ENCODE peak calls at places on chromosomes 12 and 14, in eight cellular contexts. M is fibroblast of the aortic adventitia; I is activated effector memory CD4-positive, alpha-beta T cell treated with Interleukin-2 at 50 U/mL for 16 hours; B is left cardiac atrium; P is GM12865; S is MG63; X is AG20443; G is activated naive CD4-positive, alpha-beta T cell. W is an unnamed sample.

GRCh38 chr14:61355892-61356325 is 34.5 kb downstream of the PRKCH start:
- DNase-seq in M (peak; percentile 46), I (no peak), B (peak; percentile 75), P (no peak), S (peak; percentile 93), X (no peak), G (no peak), W (no peak)

GRCh38 chr12:58575281-58575680 is 345.0 kb downstream of the LRIG3 start:
- DNase-seq in M (peak; percentile 45), I (no peak), B (no peak), P (no peak), S (no peak), X (peak; percentile 78), G (no peak), W (no peak)

GRCh38 chr14:73758392-73759182 is 44.4 kb upstream of the PNMA1 start:
- DNase-seq in M (peak; percentile 51), I (peak; percentile 59), B (peak; percentile 70), P (peak; percentile 82), S (peak; percentile 66), X (peak; percentile 21), G (peak; percentile 46), W (peak; percentile 35)

GRCh38 chr14:75771614-75772013 is 110.6 kb downstream of the TTLL5 start:
- DNase-seq in M (no peak), I (no peak), B (no peak), P (no peak), S (no peak), X (no peak), G (no peak), W (no peak)

GRCh38 chr14:36161781-36162180 is 14.7 kb downstream of the PTCSC3 start:
- DNase-seq in M (no peak), I (no peak), B (no peak), P (no peak), S (peak; percentile 26), X (no peak), G (no peak), W (no peak)

GRCh38 chr14:97021571-97022171 is 224.5 kb downstream of the VRK1 start:
- DNase-seq in M (no peak), I (no peak), B (no peak), P (no peak), S (no peak), X (no peak), G (no peak), W (no peak)

GRCh38 chr12:12735301-12735700 is 18.1 kb downstream of the CDKN1B start:
- DNase-seq in M (peak; percentile 75), I (no peak), B (no peak), P (no peak), S (peak; percentile 85), X (no peak), G (no peak), W (no peak)

GRCh38 chr12:91055976-91056375 is 1.8 kb downstream of the KERA start:
- DNase-seq in M (no peak), I (no peak), B (no peak), P (no peak), S (no peak), X (no peak), G (no peak), W (no peak)

GRCh38 chr14:33676135-33676566 is 274.7 kb downstream of the EGLN3 start:
- DNase-seq in M (peak; percentile 56), I (no peak), B (peak; percentile 30), P (peak; percentile 22), S (peak; percentile 79), X (peak; percentile 40), G (no peak), W (no peak)

GRCh38 chr14:102821252-102821651 is 44.0 kb downstream of the TRAF3 start:
- DNase-seq in M (no peak), I (no peak), B (no peak), P (peak; percentile 65), S (no peak), X (no peak), G (no peak), W (no peak)

GRCh38 chr14:77026166-77026929 is 2.2 kb downstream of the IRF2BPL start:
- DNase-seq in M (peak; percentile 62), I (no peak), B (peak; percentile 48), P (no peak), S (no peak), X (peak; percentile 45), G (no peak), W (no peak)

GRCh38 chr14:64702493-64703392 is 1.5 kb upstream of the PLEKHG3 start:
- DNase-seq in M (no peak), I (no peak), B (no peak), P (no peak), S (no peak), X (no peak), G (no peak), W (no peak)

GRCh38 chr14:95321201-95321600 is 1.5 kb upstream of the CLMN start:
- DNase-seq in M (no peak), I (no peak), B (no peak), P (no peak), S (no peak), X (no peak), G (no peak), W (no peak)

GRCh38 chr12:77377622-77378021 is 312.3 kb upstream of the E2F7 start:
- DNase-seq in M (no peak), I (no peak), B (no peak), P (no peak), S (no peak), X (no peak), G (no peak), W (no peak)

GRCh38 chr14:95903616-95904107 is 27.0 kb downstream of the TUNAR start:
- DNase-seq in M (no peak), I (no peak), B (no peak), P (no peak), S (no peak), X (no peak), G (no peak), W (no peak)

GRCh38 chr12:95538656-95539055 is 12.6 kb downstream of the USP44 start:
- DNase-seq in M (no peak), I (no peak), B (no peak), P (no peak), S (no peak), X (no peak), G (no peak), W (no peak)

GRCh38 chr14:103879570-103880333 is 32.4 kb upstream of the PPP1R13B start:
- DNase-seq in M (no peak), I (no peak), B (peak; percentile 57), P (no peak), S (peak; percentile 59), X (peak; percentile 76), G (no peak), W (no peak)

GRCh38 chr14:74959596-74960180 is 4.3 kb upstream of the PGF start:
- DNase-seq in M (no peak), I (no peak), B (no peak), P (no peak), S (no peak), X (no peak), G (no peak), W (no peak)

GRCh38 chr14:74628418-74628817 is 16.4 kb upstream of the LTBP2 start:
- DNase-seq in M (no peak), I (no peak), B (no peak), P (no peak), S (no peak), X (no peak), G (no peak), W (no peak)

GRCh38 chr12:115830070-115830469 is 447.4 kb downstream of the MED13L start:
- DNase-seq in M (no peak), I (no peak), B (no peak), P (no peak), S (no peak), X (no peak), G (no peak), W (no peak)

GRCh38 chr12:103312742-103313354 is 182.9 kb downstream of the C12orf42 start:
- DNase-seq in M (no peak), I (no peak), B (no peak), P (no peak), S (no peak), X (no peak), G (no peak), W (no peak)

GRCh38 chr12:9074484-9075140 is 41.1 kb downstream of the A2M start:
- DNase-seq in M (no peak), I (no peak), B (no peak), P (no peak), S (no peak), X (no peak), G (no peak), W (no peak)

GRCh38 chr14:53517276-53517960 is 364.3 kb upstream of the DDHD1 start:
- DNase-seq in M (peak; percentile 13), I (no peak), B (no peak), P (no peak), S (no peak), X (peak; percentile 18), G (no peak), W (no peak)

GRCh38 chr12:124677552-124678356 is 110.3 kb upstream of the NCOR2 start:
- DNase-seq in M (no peak), I (no peak), B (no peak), P (no peak), S (no peak), X (no peak), G (no peak), W (no peak)

GRCh38 chr14:28676481-28676880 is 90.1 kb upstream of the FOXG1 start:
- DNase-seq in M (no peak), I (no peak), B (no peak), P (peak; percentile 0), S (peak; percentile 42), X (no peak), G (no peak), W (no peak)

GRCh38 chr14:60655898-60656754 is 6.8 kb upstream of the SIX1 start:
- DNase-seq in M (no peak), I (no peak), B (no peak), P (no peak), S (no peak), X (no peak), G (no peak), W (no peak)

GRCh38 chr14:55938249-55938791 is 179.9 kb upstream of the PELI2 start:
- DNase-seq in M (no peak), I (no peak), B (peak; percentile 33), P (no peak), S (peak; percentile 92), X (peak; percentile 57), G (no peak), W (no peak)

GRCh38 chr14:23153891-23154796 is 29.3 kb downstream of the SLC7A8 start:
- DNase-seq in M (peak; percentile 97), I (no peak), B (peak; percentile 95), P (no peak), S (peak; percentile 91), X (peak; percentile 93), G (no peak), W (peak; percentile 58)

GRCh38 chr14:72552236-72552635 is 341.7 kb downstream of the DPF3 start:
- DNase-seq in M (no peak), I (no peak), B (no peak), P (no peak), S (no peak), X (no peak), G (no peak), W (no peak)

W was measured in cortex of kidney.